ENCODE peak calls at places on chromosomes 2 and 18, in nine cellular contexts. One of them, this sample, is unnamed.

GRCh38 chr18:75581336-75582121 is 154.0 kb upstream of the SMIM21 start:
- DNase-seq in lower lobe of right lung: no peak
- DNase-seq in cardiac muscle cell: no peak
- DNase-seq in adrenal gland: no peak
- DNase-seq in CD8-positive, alpha-beta T cell: no peak
- DNase-seq in H9: no peak
- DNase-seq in hepatocyte: no peak
- DNase-seq in CD4-positive, alpha-beta T cell: no peak
- DNase-seq in fibroblast of lung: no peak
- DNase-seq in this sample: no peak

GRCh38 chr2:157258520-157259326 is 1.2 kb downstream of the GALNT5 start:
- DNase-seq in lower lobe of right lung: no peak
- DNase-seq in cardiac muscle cell: no peak
- DNase-seq in adrenal gland: no peak
- DNase-seq in CD8-positive, alpha-beta T cell: no peak
- DNase-seq in H9: no peak
- DNase-seq in hepatocyte: peak
- DNase-seq in CD4-positive, alpha-beta T cell: no peak
- DNase-seq in fibroblast of lung: no peak
- DNase-seq in this sample: no peak

GRCh38 chr2:191593622-191594416 is 84.1 kb upstream of the NABP1 start:
- DNase-seq in lower lobe of right lung: no peak
- DNase-seq in cardiac muscle cell: no peak
- DNase-seq in adrenal gland: no peak
- DNase-seq in CD8-positive, alpha-beta T cell: no peak
- DNase-seq in H9: no peak
- DNase-seq in hepatocyte: no peak
- DNase-seq in CD4-positive, alpha-beta T cell: no peak
- DNase-seq in fibroblast of lung: no peak
- DNase-seq in this sample: no peak

GRCh38 chr2:11421863-11422490 is 44.0 kb downstream of the E2F6 start:
- DNase-seq in lower lobe of right lung: no peak
- DNase-seq in cardiac muscle cell: no peak
- DNase-seq in adrenal gland: no peak
- DNase-seq in CD8-positive, alpha-beta T cell: no peak
- DNase-seq in H9: no peak
- DNase-seq in hepatocyte: no peak
- DNase-seq in CD4-positive, alpha-beta T cell: no peak
- DNase-seq in fibroblast of lung: no peak
- DNase-seq in this sample: no peak

GRCh38 chr2:109069430-109070194 is 59.4 kb upstream of the SH3RF3 start:
- DNase-seq in lower lobe of right lung: no peak
- DNase-seq in cardiac muscle cell: no peak
- DNase-seq in adrenal gland: no peak
- DNase-seq in CD8-positive, alpha-beta T cell: peak
- DNase-seq in H9: peak
- DNase-seq in hepatocyte: peak
- DNase-seq in CD4-positive, alpha-beta T cell: no peak
- DNase-seq in fibroblast of lung: no peak
- DNase-seq in this sample: no peak

GRCh38 chr2:14626873-14627272 is 5.6 kb upstream of the LRATD1 start:
- DNase-seq in lower lobe of right lung: peak
- DNase-seq in cardiac muscle cell: no peak
- DNase-seq in adrenal gland: no peak
- DNase-seq in CD8-positive, alpha-beta T cell: no peak
- DNase-seq in H9: no peak
- DNase-seq in hepatocyte: peak
- DNase-seq in CD4-positive, alpha-beta T cell: no peak
- DNase-seq in fibroblast of lung: no peak
- DNase-seq in this sample: no peak

GRCh38 chr2:165952600-165953210 is 871 bp downstream of the TTC21B start:
- DNase-seq in lower lobe of right lung: no peak
- DNase-seq in cardiac muscle cell: no peak
- DNase-seq in adrenal gland: no peak
- DNase-seq in CD8-positive, alpha-beta T cell: no peak
- DNase-seq in H9: no peak
- DNase-seq in hepatocyte: peak
- DNase-seq in CD4-positive, alpha-beta T cell: no peak
- DNase-seq in fibroblast of lung: peak
- DNase-seq in this sample: no peak

GRCh38 chr18:32711862-32712261 is 61.0 kb downstream of the KLHL14 start:
- DNase-seq in lower lobe of right lung: no peak
- DNase-seq in cardiac muscle cell: no peak
- DNase-seq in adrenal gland: no peak
- DNase-seq in CD8-positive, alpha-beta T cell: no peak
- DNase-seq in H9: no peak
- DNase-seq in hepatocyte: no peak
- DNase-seq in CD4-positive, alpha-beta T cell: no peak
- DNase-seq in fibroblast of lung: no peak
- DNase-seq in this sample: no peak

GRCh38 chr18:51091270-51091669 is 61.3 kb downstream of the SMAD4 start:
- DNase-seq in lower lobe of right lung: no peak
- DNase-seq in cardiac muscle cell: no peak
- DNase-seq in adrenal gland: no peak
- DNase-seq in CD8-positive, alpha-beta T cell: no peak
- DNase-seq in H9: no peak
- DNase-seq in hepatocyte: no peak
- DNase-seq in CD4-positive, alpha-beta T cell: no peak
- DNase-seq in fibroblast of lung: no peak
- DNase-seq in this sample: no peak

GRCh38 chr18:76604642-76605240 is 109.7 kb upstream of the ZNF516 start:
- DNase-seq in lower lobe of right lung: no peak
- DNase-seq in cardiac muscle cell: no peak
- DNase-seq in adrenal gland: no peak
- DNase-seq in CD8-positive, alpha-beta T cell: no peak
- DNase-seq in H9: no peak
- DNase-seq in hepatocyte: no peak
- DNase-seq in CD4-positive, alpha-beta T cell: no peak
- DNase-seq in fibroblast of lung: no peak
- DNase-seq in this sample: no peak

GRCh38 chr2:234754126-234754525 is 197.7 kb upstream of the SH3BP4 start:
- DNase-seq in lower lobe of right lung: no peak
- DNase-seq in cardiac muscle cell: no peak
- DNase-seq in adrenal gland: no peak
- DNase-seq in CD8-positive, alpha-beta T cell: no peak
- DNase-seq in H9: no peak
- DNase-seq in hepatocyte: no peak
- DNase-seq in CD4-positive, alpha-beta T cell: no peak
- DNase-seq in fibroblast of lung: no peak
- DNase-seq in this sample: no peak

GRCh38 chr2:239262484-239263230 is 138.2 kb downstream of the HDAC4 start:
- DNase-seq in lower lobe of right lung: no peak
- DNase-seq in cardiac muscle cell: no peak
- DNase-seq in adrenal gland: peak
- DNase-seq in CD8-positive, alpha-beta T cell: no peak
- DNase-seq in H9: no peak
- DNase-seq in hepatocyte: no peak
- DNase-seq in CD4-positive, alpha-beta T cell: no peak
- DNase-seq in fibroblast of lung: no peak
- DNase-seq in this sample: no peak

GRCh38 chr2:42569116-42569711 is 782 bp downstream of the MTA3 start:
- DNase-seq in lower lobe of right lung: no peak
- DNase-seq in cardiac muscle cell: peak
- DNase-seq in adrenal gland: peak
- DNase-seq in CD8-positive, alpha-beta T cell: no peak
- DNase-seq in H9: no peak
- DNase-seq in hepatocyte: peak
- DNase-seq in CD4-positive, alpha-beta T cell: no peak
- DNase-seq in fibroblast of lung: peak
- DNase-seq in this sample: no peak

GRCh38 chr2:121128741-121129659 is 156.0 kb downstream of the TFCP2L1 start:
- DNase-seq in lower lobe of right lung: peak
- DNase-seq in cardiac muscle cell: peak
- DNase-seq in adrenal gland: peak
- DNase-seq in CD8-positive, alpha-beta T cell: no peak
- DNase-seq in H9: peak
- DNase-seq in hepatocyte: peak
- DNase-seq in CD4-positive, alpha-beta T cell: no peak
- DNase-seq in fibroblast of lung: peak
- DNase-seq in this sample: peak

GRCh38 chr2:216698895-216699294 is 3.5 kb upstream of the IGFBP5 start:
- DNase-seq in lower lobe of right lung: no peak
- DNase-seq in cardiac muscle cell: peak
- DNase-seq in adrenal gland: no peak
- DNase-seq in CD8-positive, alpha-beta T cell: no peak
- DNase-seq in H9: no peak
- DNase-seq in hepatocyte: peak
- DNase-seq in CD4-positive, alpha-beta T cell: no peak
- DNase-seq in fibroblast of lung: peak
- DNase-seq in this sample: no peak

GRCh38 chr2:138433995-138434991 is 67.3 kb upstream of the SPOPL start:
- DNase-seq in lower lobe of right lung: no peak
- DNase-seq in cardiac muscle cell: peak
- DNase-seq in adrenal gland: no peak
- DNase-seq in CD8-positive, alpha-beta T cell: no peak
- DNase-seq in H9: no peak
- DNase-seq in hepatocyte: peak
- DNase-seq in CD4-positive, alpha-beta T cell: no peak
- DNase-seq in fibroblast of lung: peak
- DNase-seq in this sample: no peak

DNA sequence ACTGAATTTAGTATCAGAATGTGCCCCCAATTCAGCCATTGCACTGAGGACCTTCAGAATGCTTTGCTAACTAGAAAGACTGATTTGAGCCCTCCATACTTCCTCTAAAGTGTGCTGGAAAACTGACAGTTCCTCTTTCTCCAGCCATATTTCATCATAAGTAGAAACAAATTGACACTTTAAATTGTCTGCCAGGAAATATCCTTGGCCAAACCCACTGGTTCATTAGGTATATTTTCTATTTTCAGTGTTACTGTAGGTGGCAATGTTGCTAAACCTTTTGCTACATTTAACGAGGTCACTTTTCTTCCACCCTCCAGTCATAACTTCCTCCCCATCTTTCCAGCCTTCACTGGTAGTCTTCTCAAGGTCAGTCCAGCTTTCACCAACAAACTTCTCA is 21.5 kb downstream of the SP5 start:
- DNase-seq in lower lobe of right lung: no peak
- DNase-seq in cardiac muscle cell: no peak
- DNase-seq in adrenal gland: no peak
- DNase-seq in CD8-positive, alpha-beta T cell: no peak
- DNase-seq in H9: no peak
- DNase-seq in hepatocyte: no peak
- DNase-seq in CD4-positive, alpha-beta T cell: no peak
- DNase-seq in fibroblast of lung: no peak
- DNase-seq in this sample: no peak
- TF ChIP-seq CTCF in lower lobe of right lung: no peak
- TF ChIP-seq CTCF in cardiac muscle cell: no peak
- TF ChIP-seq CTCF in adrenal gland: no peak
- TF ChIP-seq CTCF in CD8-positive, alpha-beta T cell: no peak
- TF ChIP-seq CTCF in H9: no peak
- TF ChIP-seq CTCF in hepatocyte: no peak
- TF ChIP-seq CTCF in CD4-positive, alpha-beta T cell: no peak
- TF ChIP-seq CTCF in fibroblast of lung: no peak
- TF ChIP-seq CTCF in this sample: no peak

GRCh38 chr2:237556773-237557632 is 9.4 kb upstream of the PRLH start:
- DNase-seq in lower lobe of right lung: no peak
- DNase-seq in cardiac muscle cell: no peak
- DNase-seq in adrenal gland: no peak
- DNase-seq in CD8-positive, alpha-beta T cell: no peak
- DNase-seq in H9: no peak
- DNase-seq in hepatocyte: no peak
- DNase-seq in CD4-positive, alpha-beta T cell: no peak
- DNase-seq in fibroblast of lung: peak
- DNase-seq in this sample: no peak
- TF ChIP-seq CTCF in lower lobe of right lung: no peak
- TF ChIP-seq CTCF in cardiac muscle cell: no peak
- TF ChIP-seq CTCF in adrenal gland: no peak
- TF ChIP-seq CTCF in CD8-positive, alpha-beta T cell: no peak
- TF ChIP-seq CTCF in H9: no peak
- TF ChIP-seq CTCF in hepatocyte: no peak
- TF ChIP-seq CTCF in CD4-positive, alpha-beta T cell: no peak
- TF ChIP-seq CTCF in fibroblast of lung: no peak
- TF ChIP-seq CTCF in this sample: no peak

GRCh38 chr2:174046172-174046571 is 81.0 kb upstream of the SP3 start:
- DNase-seq in lower lobe of right lung: no peak
- DNase-seq in cardiac muscle cell: no peak
- DNase-seq in adrenal gland: no peak
- DNase-seq in CD8-positive, alpha-beta T cell: no peak
- DNase-seq in H9: no peak
- DNase-seq in hepatocyte: no peak
- DNase-seq in CD4-positive, alpha-beta T cell: no peak
- DNase-seq in fibroblast of lung: no peak
- DNase-seq in this sample: no peak

GRCh38 chr2:174047746-174048145 is 82.6 kb upstream of the SP3 start:
- DNase-seq in lower lobe of right lung: no peak
- DNase-seq in cardiac muscle cell: no peak
- DNase-seq in adrenal gland: no peak
- DNase-seq in CD8-positive, alpha-beta T cell: no peak
- DNase-seq in H9: no peak
- DNase-seq in hepatocyte: no peak
- DNase-seq in CD4-positive, alpha-beta T cell: no peak
- DNase-seq in fibroblast of lung: no peak
- DNase-seq in this sample: no peak

GRCh38 chr2:174051039-174051438 is 85.9 kb upstream of the SP3 start:
- DNase-seq in lower lobe of right lung: no peak
- DNase-seq in cardiac muscle cell: no peak
- DNase-seq in adrenal gland: no peak
- DNase-seq in CD8-positive, alpha-beta T cell: no peak
- DNase-seq in H9: no peak
- DNase-seq in hepatocyte: no peak
- DNase-seq in CD4-positive, alpha-beta T cell: no peak
- DNase-seq in fibroblast of lung: no peak
- DNase-seq in this sample: no peak

GRCh38 chr2:174049895-174050294 is 84.7 kb upstream of the SP3 start:
- DNase-seq in lower lobe of right lung: no peak
- DNase-seq in cardiac muscle cell: no peak
- DNase-seq in adrenal gland: no peak
- DNase-seq in CD8-positive, alpha-beta T cell: no peak
- DNase-seq in H9: no peak
- DNase-seq in hepatocyte: no peak
- DNase-seq in CD4-positive, alpha-beta T cell: no peak
- DNase-seq in fibroblast of lung: no peak
- DNase-seq in this sample: no peak

DNA sequence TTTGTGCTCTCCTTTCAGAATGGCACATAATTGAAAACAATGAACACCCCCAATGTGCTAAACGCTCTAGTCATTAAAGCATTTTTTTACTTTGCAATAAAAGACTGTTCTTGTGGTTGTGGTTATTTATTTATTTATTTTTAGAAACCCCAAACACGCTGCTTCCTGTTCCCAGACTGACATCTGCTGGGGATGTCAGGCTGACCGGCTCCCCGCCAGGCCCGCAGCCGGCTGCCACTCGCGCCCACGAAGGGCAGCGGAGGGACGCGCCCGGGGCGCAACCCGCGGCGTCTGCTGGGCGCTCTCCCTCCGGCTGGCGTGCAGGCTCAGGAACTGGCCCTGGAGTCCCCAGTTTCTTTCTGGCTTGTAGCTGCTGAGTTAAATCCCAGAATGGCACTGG is 83.1 kb upstream of the SP3 start:
- DNase-seq in lower lobe of right lung: no peak
- DNase-seq in cardiac muscle cell: no peak
- DNase-seq in adrenal gland: no peak
- DNase-seq in CD8-positive, alpha-beta T cell: no peak
- DNase-seq in H9: no peak
- DNase-seq in hepatocyte: no peak
- DNase-seq in CD4-positive, alpha-beta T cell: no peak
- DNase-seq in fibroblast of lung: no peak
- DNase-seq in this sample: no peak
- TF ChIP-seq CTCF in lower lobe of right lung: no peak
- TF ChIP-seq CTCF in cardiac muscle cell: no peak
- TF ChIP-seq CTCF in adrenal gland: no peak
- TF ChIP-seq CTCF in CD8-positive, alpha-beta T cell: no peak
- TF ChIP-seq CTCF in H9: peak
- TF ChIP-seq CTCF in hepatocyte: no peak
- TF ChIP-seq CTCF in CD4-positive, alpha-beta T cell: no peak
- TF ChIP-seq CTCF in fibroblast of lung: no peak
- TF ChIP-seq CTCF in this sample: no peak

GRCh38 chr2:25566094-25566493 is 107.3 kb downstream of the DTNB start:
- DNase-seq in lower lobe of right lung: no peak
- DNase-seq in cardiac muscle cell: no peak
- DNase-seq in adrenal gland: no peak
- DNase-seq in CD8-positive, alpha-beta T cell: no peak
- DNase-seq in H9: no peak
- DNase-seq in hepatocyte: no peak
- DNase-seq in CD4-positive, alpha-beta T cell: no peak
- DNase-seq in fibroblast of lung: no peak
- DNase-seq in this sample: no peak
- TF ChIP-seq CTCF in lower lobe of right lung: no peak
- TF ChIP-seq CTCF in cardiac muscle cell: no peak
- TF ChIP-seq CTCF in adrenal gland: no peak
- TF ChIP-seq CTCF in CD8-positive, alpha-beta T cell: no peak
- TF ChIP-seq CTCF in H9: no peak
- TF ChIP-seq CTCF in hepatocyte: no peak
- TF ChIP-seq CTCF in CD4-positive, alpha-beta T cell: no peak
- TF ChIP-seq CTCF in fibroblast of lung: no peak
- TF ChIP-seq CTCF in this sample: no peak

This sample was measured in progenitor cell of endocrine pancreas.